ENCODE peak calls at places on chromosome 19, in ten cellular contexts. One of them, this sample, is unnamed.
A peak's percentile ranks its signal among the peaks of the same experiment; 100 is the strongest.

GRCh38 chr19:48152552-48152951 is 17.6 kb downstream of the LIG1 start:
- DNase-seq in lower lobe of right lung: no peak
- DNase-seq in brain microvascular endothelial cell: peak; percentile 84
- DNase-seq in dorsolateral prefrontal cortex: peak; percentile 58
- DNase-seq in activated CD8-positive, alpha-beta T cell treated with anti-CD3 and anti-CD28 coated beads for 36 hours: peak; percentile 78
- DNase-seq in ascending aorta: peak; percentile 79
- DNase-seq in HFFc6: peak; percentile 61
- DNase-seq in neural crest cell: peak; percentile 75
- DNase-seq in fibroblast of the aortic adventitia: peak; percentile 80
- DNase-seq in IMR-90: peak; percentile 75
- DNase-seq in this sample: peak; percentile 43

GRCh38 chr19:44430956-44431355 is 17.3 kb downstream of the ZNF229 start:
- DNase-seq in fibroblast of the aortic adventitia: no peak
- DNase-seq in brain microvascular endothelial cell: no peak
- DNase-seq in lower lobe of right lung: no peak
- DNase-seq in ascending aorta: no peak
- DNase-seq in dorsolateral prefrontal cortex: no peak
- DNase-seq in HFFc6: no peak
- DNase-seq in IMR-90: peak; percentile 41
- DNase-seq in activated CD8-positive, alpha-beta T cell treated with anti-CD3 and anti-CD28 coated beads for 36 hours: no peak
- DNase-seq in neural crest cell: no peak
- DNase-seq in this sample: no peak

GRCh38 chr19:14081797-14082674 is 3.5 kb downstream of the C19orf67 start:
- DNase-seq in activated CD8-positive, alpha-beta T cell treated with anti-CD3 and anti-CD28 coated beads for 36 hours: peak; percentile 68
- DNase-seq in dorsolateral prefrontal cortex: no peak
- DNase-seq in fibroblast of the aortic adventitia: no peak
- DNase-seq in IMR-90: peak; percentile 27
- DNase-seq in brain microvascular endothelial cell: no peak
- DNase-seq in ascending aorta: peak; percentile 77
- DNase-seq in neural crest cell: no peak
- DNase-seq in HFFc6: no peak
- DNase-seq in lower lobe of right lung: peak; percentile 83
- DNase-seq in this sample: no peak

GRCh38 chr19:44232867-44233266 is 20.5 kb downstream of the ZNF227 start:
- DNase-seq in dorsolateral prefrontal cortex: no peak
- DNase-seq in brain microvascular endothelial cell: no peak
- DNase-seq in neural crest cell: no peak
- DNase-seq in lower lobe of right lung: no peak
- DNase-seq in ascending aorta: no peak
- DNase-seq in activated CD8-positive, alpha-beta T cell treated with anti-CD3 and anti-CD28 coated beads for 36 hours: no peak
- DNase-seq in HFFc6: no peak
- DNase-seq in fibroblast of the aortic adventitia: no peak
- DNase-seq in IMR-90: no peak
- DNase-seq in this sample: no peak

GRCh38 chr19:50803633-50804419 is 13.6 kb downstream of the ACP4 start:
- DNase-seq in lower lobe of right lung: no peak
- DNase-seq in IMR-90: no peak
- DNase-seq in activated CD8-positive, alpha-beta T cell treated with anti-CD3 and anti-CD28 coated beads for 36 hours: no peak
- DNase-seq in fibroblast of the aortic adventitia: peak; percentile 9
- DNase-seq in dorsolateral prefrontal cortex: no peak
- DNase-seq in ascending aorta: no peak
- DNase-seq in brain microvascular endothelial cell: no peak
- DNase-seq in neural crest cell: no peak
- DNase-seq in HFFc6: no peak
- DNase-seq in this sample: no peak

GRCh38 chr19:40567750-40568494 is 8.8 kb upstream of the SHKBP1 start:
- DNase-seq in activated CD8-positive, alpha-beta T cell treated with anti-CD3 and anti-CD28 coated beads for 36 hours: no peak
- DNase-seq in brain microvascular endothelial cell: no peak
- DNase-seq in fibroblast of the aortic adventitia: no peak
- DNase-seq in HFFc6: no peak
- DNase-seq in dorsolateral prefrontal cortex: no peak
- DNase-seq in neural crest cell: no peak
- DNase-seq in ascending aorta: no peak
- DNase-seq in lower lobe of right lung: no peak
- DNase-seq in IMR-90: no peak
- DNase-seq in this sample: no peak

GRCh38 chr19:4541114-4541805 is 1.4 kb upstream of the LRG1 start:
- DNase-seq in fibroblast of the aortic adventitia: no peak
- DNase-seq in activated CD8-positive, alpha-beta T cell treated with anti-CD3 and anti-CD28 coated beads for 36 hours: no peak
- DNase-seq in IMR-90: no peak
- DNase-seq in lower lobe of right lung: no peak
- DNase-seq in dorsolateral prefrontal cortex: no peak
- DNase-seq in ascending aorta: no peak
- DNase-seq in neural crest cell: no peak
- DNase-seq in brain microvascular endothelial cell: no peak
- DNase-seq in HFFc6: no peak
- DNase-seq in this sample: no peak

GRCh38 chr19:33905473-33905936 is 108.8 kb downstream of the KCTD15 start:
- DNase-seq in neural crest cell: no peak
- DNase-seq in lower lobe of right lung: peak; percentile 49
- DNase-seq in fibroblast of the aortic adventitia: no peak
- DNase-seq in IMR-90: no peak
- DNase-seq in activated CD8-positive, alpha-beta T cell treated with anti-CD3 and anti-CD28 coated beads for 36 hours: no peak
- DNase-seq in dorsolateral prefrontal cortex: no peak
- DNase-seq in HFFc6: no peak
- DNase-seq in brain microvascular endothelial cell: peak; percentile 6
- DNase-seq in ascending aorta: no peak
- DNase-seq in this sample: no peak

GRCh38 chr19:48992571-48993174 is 436 bp downstream of the GYS1 start:
- DNase-seq in dorsolateral prefrontal cortex: no peak
- DNase-seq in fibroblast of the aortic adventitia: no peak
- DNase-seq in lower lobe of right lung: no peak
- DNase-seq in brain microvascular endothelial cell: no peak
- DNase-seq in IMR-90: no peak
- DNase-seq in neural crest cell: peak; percentile 25
- DNase-seq in ascending aorta: no peak
- DNase-seq in activated CD8-positive, alpha-beta T cell treated with anti-CD3 and anti-CD28 coated beads for 36 hours: peak; percentile 39
- DNase-seq in HFFc6: no peak
- DNase-seq in this sample: no peak

GRCh38 chr19:52115526-52116053 is 20.0 kb upstream of the ZNF841 start:
- DNase-seq in ascending aorta: no peak
- DNase-seq in activated CD8-positive, alpha-beta T cell treated with anti-CD3 and anti-CD28 coated beads for 36 hours: no peak
- DNase-seq in brain microvascular endothelial cell: no peak
- DNase-seq in IMR-90: no peak
- DNase-seq in HFFc6: no peak
- DNase-seq in neural crest cell: no peak
- DNase-seq in fibroblast of the aortic adventitia: no peak
- DNase-seq in dorsolateral prefrontal cortex: no peak
- DNase-seq in lower lobe of right lung: no peak
- DNase-seq in this sample: no peak

GRCh38 chr19:52992109-52993004 is 21.4 kb upstream of the ERVV-1 start:
- DNase-seq in activated CD8-positive, alpha-beta T cell treated with anti-CD3 and anti-CD28 coated beads for 36 hours: peak; percentile 7
- DNase-seq in dorsolateral prefrontal cortex: no peak
- DNase-seq in fibroblast of the aortic adventitia: peak; percentile 5
- DNase-seq in neural crest cell: no peak
- DNase-seq in lower lobe of right lung: no peak
- DNase-seq in ascending aorta: peak; percentile 66
- DNase-seq in brain microvascular endothelial cell: peak; percentile 1
- DNase-seq in IMR-90: no peak
- DNase-seq in HFFc6: no peak
- DNase-seq in this sample: peak; percentile 54

GRCh38 chr19:57466489-57466888 is 9.5 kb upstream of the VN1R1 start:
- DNase-seq in brain microvascular endothelial cell: no peak
- DNase-seq in neural crest cell: no peak
- DNase-seq in fibroblast of the aortic adventitia: no peak
- DNase-seq in dorsolateral prefrontal cortex: no peak
- DNase-seq in ascending aorta: no peak
- DNase-seq in IMR-90: no peak
- DNase-seq in lower lobe of right lung: no peak
- DNase-seq in HFFc6: no peak
- DNase-seq in activated CD8-positive, alpha-beta T cell treated with anti-CD3 and anti-CD28 coated beads for 36 hours: no peak
- DNase-seq in this sample: no peak

GRCh38 chr19:47028372-47028672 is 8.7 kb downstream of the NPAS1 start:
- DNase-seq in fibroblast of the aortic adventitia: no peak
- DNase-seq in ascending aorta: no peak
- DNase-seq in activated CD8-positive, alpha-beta T cell treated with anti-CD3 and anti-CD28 coated beads for 36 hours: no peak
- DNase-seq in HFFc6: no peak
- DNase-seq in brain microvascular endothelial cell: no peak
- DNase-seq in IMR-90: no peak
- DNase-seq in neural crest cell: no peak
- DNase-seq in dorsolateral prefrontal cortex: no peak
- DNase-seq in lower lobe of right lung: no peak
- DNase-seq in this sample: no peak

GRCh38 chr19:27974082-27974513 is 1238.9 kb downstream of the UQCRFS1 start:
- DNase-seq in fibroblast of the aortic adventitia: peak; percentile 50
- DNase-seq in neural crest cell: peak; percentile 40
- DNase-seq in ascending aorta: no peak
- DNase-seq in brain microvascular endothelial cell: peak; percentile 4
- DNase-seq in dorsolateral prefrontal cortex: peak; percentile 25
- DNase-seq in HFFc6: peak; percentile 5
- DNase-seq in lower lobe of right lung: no peak
- DNase-seq in IMR-90: no peak
- DNase-seq in activated CD8-positive, alpha-beta T cell treated with anti-CD3 and anti-CD28 coated beads for 36 hours: peak; percentile 20
- DNase-seq in this sample: peak; percentile 49

GRCh38 chr19:22622901-22623840 is 11.0 kb upstream of the ZNF492 start:
- DNase-seq in lower lobe of right lung: no peak
- DNase-seq in neural crest cell: no peak
- DNase-seq in activated CD8-positive, alpha-beta T cell treated with anti-CD3 and anti-CD28 coated beads for 36 hours: no peak
- DNase-seq in dorsolateral prefrontal cortex: no peak
- DNase-seq in fibroblast of the aortic adventitia: no peak
- DNase-seq in brain microvascular endothelial cell: no peak
- DNase-seq in IMR-90: no peak
- DNase-seq in HFFc6: no peak
- DNase-seq in ascending aorta: peak; percentile 74
- DNase-seq in this sample: no peak

GRCh38 chr19:3041756-3042517 is 12.9 kb upstream of the TLE2 start:
- DNase-seq in HFFc6: no peak
- DNase-seq in activated CD8-positive, alpha-beta T cell treated with anti-CD3 and anti-CD28 coated beads for 36 hours: no peak
- DNase-seq in neural crest cell: no peak
- DNase-seq in fibroblast of the aortic adventitia: no peak
- DNase-seq in ascending aorta: no peak
- DNase-seq in IMR-90: no peak
- DNase-seq in brain microvascular endothelial cell: no peak
- DNase-seq in dorsolateral prefrontal cortex: no peak
- DNase-seq in lower lobe of right lung: no peak
- DNase-seq in this sample: no peak

GRCh38 chr19:3041302-3041701 is 12.2 kb upstream of the TLE2 start:
- DNase-seq in IMR-90: no peak
- DNase-seq in ascending aorta: no peak
- DNase-seq in fibroblast of the aortic adventitia: no peak
- DNase-seq in neural crest cell: no peak
- DNase-seq in lower lobe of right lung: no peak
- DNase-seq in dorsolateral prefrontal cortex: no peak
- DNase-seq in activated CD8-positive, alpha-beta T cell treated with anti-CD3 and anti-CD28 coated beads for 36 hours: no peak
- DNase-seq in HFFc6: no peak
- DNase-seq in brain microvascular endothelial cell: no peak
- DNase-seq in this sample: no peak

GRCh38 chr19:3038214-3038613 is 9.1 kb upstream of the TLE2 start:
- DNase-seq in HFFc6: no peak
- DNase-seq in brain microvascular endothelial cell: no peak
- DNase-seq in dorsolateral prefrontal cortex: no peak
- DNase-seq in ascending aorta: no peak
- DNase-seq in IMR-90: no peak
- DNase-seq in activated CD8-positive, alpha-beta T cell treated with anti-CD3 and anti-CD28 coated beads for 36 hours: no peak
- DNase-seq in fibroblast of the aortic adventitia: no peak
- DNase-seq in neural crest cell: no peak
- DNase-seq in lower lobe of right lung: no peak
- DNase-seq in this sample: no peak

GRCh38 chr19:3039125-3039524 is 10.0 kb upstream of the TLE2 start:
- DNase-seq in dorsolateral prefrontal cortex: no peak
- DNase-seq in brain microvascular endothelial cell: no peak
- DNase-seq in activated CD8-positive, alpha-beta T cell treated with anti-CD3 and anti-CD28 coated beads for 36 hours: no peak
- DNase-seq in ascending aorta: no peak
- DNase-seq in fibroblast of the aortic adventitia: no peak
- DNase-seq in neural crest cell: no peak
- DNase-seq in IMR-90: no peak
- DNase-seq in HFFc6: no peak
- DNase-seq in lower lobe of right lung: no peak
- DNase-seq in this sample: no peak

GRCh38 chr19:3039641-3040077 is 10.6 kb upstream of the TLE2 start:
- DNase-seq in neural crest cell: no peak
- DNase-seq in ascending aorta: no peak
- DNase-seq in IMR-90: no peak
- DNase-seq in brain microvascular endothelial cell: no peak
- DNase-seq in fibroblast of the aortic adventitia: no peak
- DNase-seq in dorsolateral prefrontal cortex: no peak
- DNase-seq in lower lobe of right lung: no peak
- DNase-seq in activated CD8-positive, alpha-beta T cell treated with anti-CD3 and anti-CD28 coated beads for 36 hours: peak; percentile 52
- DNase-seq in HFFc6: no peak
- DNase-seq in this sample: no peak
- TF ChIP-seq CTCF in neural crest cell: no peak
- TF ChIP-seq CTCF in ascending aorta: no peak
- TF ChIP-seq CTCF in IMR-90: no peak
- TF ChIP-seq CTCF in brain microvascular endothelial cell: no peak
- TF ChIP-seq CTCF in fibroblast of the aortic adventitia: no peak
- TF ChIP-seq CTCF in dorsolateral prefrontal cortex: no peak
- TF ChIP-seq CTCF in lower lobe of right lung: no peak
- TF ChIP-seq CTCF in activated CD8-positive, alpha-beta T cell treated with anti-CD3 and anti-CD28 coated beads for 36 hours: no peak
- TF ChIP-seq CTCF in HFFc6: no peak
- TF ChIP-seq CTCF in this sample: no peak

GRCh38 chr19:15629003-15629880 is 11.5 kb upstream of the CYP4F3 start:
- DNase-seq in fibroblast of the aortic adventitia: peak; percentile 44
- DNase-seq in brain microvascular endothelial cell: peak; percentile 20
- DNase-seq in activated CD8-positive, alpha-beta T cell treated with anti-CD3 and anti-CD28 coated beads for 36 hours: peak; percentile 91
- DNase-seq in dorsolateral prefrontal cortex: peak; percentile 75
- DNase-seq in neural crest cell: peak; percentile 30
- DNase-seq in IMR-90: peak; percentile 19
- DNase-seq in ascending aorta: peak; percentile 86
- DNase-seq in HFFc6: peak; percentile 9
- DNase-seq in lower lobe of right lung: peak; percentile 87
- DNase-seq in this sample: no peak
- TF ChIP-seq CTCF in fibroblast of the aortic adventitia: peak; percentile 80
- TF ChIP-seq CTCF in brain microvascular endothelial cell: peak; percentile 76
- TF ChIP-seq CTCF in activated CD8-positive, alpha-beta T cell treated with anti-CD3 and anti-CD28 coated beads for 36 hours: peak; percentile 90
- TF ChIP-seq CTCF in dorsolateral prefrontal cortex: peak; percentile 90
- TF ChIP-seq CTCF in neural crest cell: peak; percentile 58
- TF ChIP-seq CTCF in IMR-90: peak; percentile 73
- TF ChIP-seq CTCF in ascending aorta: peak; percentile 91
- TF ChIP-seq CTCF in HFFc6: peak; percentile 89
- TF ChIP-seq CTCF in lower lobe of right lung: peak; percentile 96
- TF ChIP-seq CTCF in this sample: peak; percentile 55

GRCh38 chr19:11649941-11650340 is 52.7 kb downstream of the ZNF627 start:
- DNase-seq in lower lobe of right lung: no peak
- DNase-seq in neural crest cell: no peak
- DNase-seq in IMR-90: peak; percentile 5
- DNase-seq in activated CD8-positive, alpha-beta T cell treated with anti-CD3 and anti-CD28 coated beads for 36 hours: no peak
- DNase-seq in brain microvascular endothelial cell: no peak
- DNase-seq in fibroblast of the aortic adventitia: peak; percentile 75
- DNase-seq in ascending aorta: no peak
- DNase-seq in dorsolateral prefrontal cortex: no peak
- DNase-seq in HFFc6: no peak
- DNase-seq in this sample: no peak
- TF ChIP-seq CTCF in lower lobe of right lung: no peak
- TF ChIP-seq CTCF in neural crest cell: no peak
- TF ChIP-seq CTCF in IMR-90: no peak
- TF ChIP-seq CTCF in activated CD8-positive, alpha-beta T cell treated with anti-CD3 and anti-CD28 coated beads for 36 hours: no peak
- TF ChIP-seq CTCF in brain microvascular endothelial cell: no peak
- TF ChIP-seq CTCF in fibroblast of the aortic adventitia: no peak
- TF ChIP-seq CTCF in ascending aorta: no peak
- TF ChIP-seq CTCF in dorsolateral prefrontal cortex: no peak
- TF ChIP-seq CTCF in HFFc6: no peak
- TF ChIP-seq CTCF in this sample: no peak

DNA sequence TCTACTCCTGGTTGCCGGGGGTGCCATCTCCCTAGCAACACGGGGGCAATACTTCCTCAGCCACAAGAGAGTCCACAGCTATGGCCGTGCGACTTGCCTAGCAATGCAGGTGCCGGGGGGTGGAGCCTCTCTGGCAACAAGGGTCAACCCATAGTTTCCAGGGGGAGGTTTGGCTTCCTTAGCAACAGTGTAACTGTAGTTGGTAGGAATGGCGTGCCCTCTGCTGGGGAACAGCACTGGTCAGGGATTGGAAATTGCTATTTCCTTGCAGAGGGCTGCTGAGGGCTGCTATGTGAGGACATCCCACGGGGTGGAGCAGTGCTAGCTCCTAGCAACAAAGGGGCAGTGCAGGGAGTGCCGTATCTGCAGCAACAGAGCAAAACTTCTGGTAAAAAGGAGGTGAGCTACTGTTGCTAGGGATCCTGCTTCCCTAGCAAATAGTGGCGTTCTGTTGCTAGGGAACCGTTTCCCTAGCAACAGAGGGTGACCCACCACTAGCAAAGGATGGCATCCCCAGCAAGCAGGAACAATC is 7.0 kb upstream of the TMC4 start:
- DNase-seq in IMR-90: peak; percentile 60
- DNase-seq in neural crest cell: peak; percentile 67
- DNase-seq in brain microvascular endothelial cell: peak; percentile 80
- DNase-seq in fibroblast of the aortic adventitia: peak; percentile 35
- DNase-seq in ascending aorta: no peak
- DNase-seq in lower lobe of right lung: peak; percentile 47
- DNase-seq in activated CD8-positive, alpha-beta T cell treated with anti-CD3 and anti-CD28 coated beads for 36 hours: no peak
- DNase-seq in HFFc6: peak; percentile 62
- DNase-seq in dorsolateral prefrontal cortex: no peak
- DNase-seq in this sample: no peak
- TF ChIP-seq CTCF in IMR-90: peak; percentile 48
- TF ChIP-seq CTCF in neural crest cell: peak; percentile 61
- TF ChIP-seq CTCF in brain microvascular endothelial cell: peak; percentile 80
- TF ChIP-seq CTCF in fibroblast of the aortic adventitia: peak; percentile 21
- TF ChIP-seq CTCF in ascending aorta: no peak
- TF ChIP-seq CTCF in lower lobe of right lung: no peak
- TF ChIP-seq CTCF in activated CD8-positive, alpha-beta T cell treated with anti-CD3 and anti-CD28 coated beads for 36 hours: no peak
- TF ChIP-seq CTCF in HFFc6: peak; percentile 45
- TF ChIP-seq CTCF in dorsolateral prefrontal cortex: peak; percentile 37
- TF ChIP-seq CTCF in this sample: no peak